ENCODE peak calls at places on chromosomes 13 and 19, in ten cellular contexts. One of them, this sample, is unnamed.

GRCh38 chr19:55253842-55254624 is 4.8 kb downstream of the PPP6R1 start:
- DNase-seq in lower lobe of right lung: no peak
- DNase-seq in ovary: no peak
- DNase-seq in GM13977: peak; percentile 85
- DNase-seq in AG10803: no peak
- DNase-seq in GM12865: peak; percentile 90
- DNase-seq in GM10248: peak; percentile 79
- DNase-seq in kidney: peak; percentile 76
- DNase-seq in psoas muscle: peak; percentile 50
- DNase-seq in cardiac muscle cell: no peak
- DNase-seq in this sample: no peak

GRCh38 chr13:41463823-41464602 is 6.7 kb downstream of the RGCC start:
- DNase-seq in lower lobe of right lung: no peak
- DNase-seq in ovary: no peak
- DNase-seq in GM13977: peak; percentile 63
- DNase-seq in AG10803: no peak
- DNase-seq in GM12865: peak; percentile 27
- DNase-seq in GM10248: peak; percentile 73
- DNase-seq in kidney: peak; percentile 37
- DNase-seq in psoas muscle: no peak
- DNase-seq in cardiac muscle cell: no peak
- DNase-seq in this sample: no peak

GRCh38 chr13:113489549-113490495 is 689 bp downstream of the DCUN1D2 start:
- DNase-seq in lower lobe of right lung: peak; percentile 60
- DNase-seq in ovary: no peak
- DNase-seq in GM13977: peak; percentile 70
- DNase-seq in AG10803: peak; percentile 43
- DNase-seq in GM12865: peak; percentile 50
- DNase-seq in GM10248: peak; percentile 55
- DNase-seq in kidney: peak; percentile 82
- DNase-seq in psoas muscle: no peak
- DNase-seq in cardiac muscle cell: peak; percentile 62
- DNase-seq in this sample: no peak

GRCh38 chr13:95724252-95724651 is 47.3 kb downstream of the DNAJC3 start:
- DNase-seq in lower lobe of right lung: no peak
- DNase-seq in ovary: no peak
- DNase-seq in GM13977: no peak
- DNase-seq in AG10803: no peak
- DNase-seq in GM12865: no peak
- DNase-seq in GM10248: no peak
- DNase-seq in kidney: no peak
- DNase-seq in psoas muscle: no peak
- DNase-seq in cardiac muscle cell: no peak
- DNase-seq in this sample: no peak

GRCh38 chr13:24713022-24713421 is 32.8 kb downstream of the ATP12A start:
- DNase-seq in lower lobe of right lung: no peak
- DNase-seq in ovary: no peak
- DNase-seq in GM13977: no peak
- DNase-seq in AG10803: no peak
- DNase-seq in GM12865: no peak
- DNase-seq in GM10248: no peak
- DNase-seq in kidney: no peak
- DNase-seq in psoas muscle: peak; percentile 54
- DNase-seq in cardiac muscle cell: no peak
- DNase-seq in this sample: no peak

GRCh38 chr13:49821216-49821820 is 28.8 kb upstream of the KPNA3 start:
- DNase-seq in lower lobe of right lung: no peak
- DNase-seq in ovary: no peak
- DNase-seq in GM13977: no peak
- DNase-seq in AG10803: peak; percentile 4
- DNase-seq in GM12865: peak; percentile 19
- DNase-seq in GM10248: no peak
- DNase-seq in kidney: no peak
- DNase-seq in psoas muscle: no peak
- DNase-seq in cardiac muscle cell: peak; percentile 15
- DNase-seq in this sample: no peak

GRCh38 chr13:94352057-94352456 is 127.4 kb downstream of the DCT start:
- DNase-seq in lower lobe of right lung: no peak
- DNase-seq in ovary: no peak
- DNase-seq in GM13977: no peak
- DNase-seq in AG10803: no peak
- DNase-seq in GM12865: no peak
- DNase-seq in GM10248: no peak
- DNase-seq in kidney: no peak
- DNase-seq in psoas muscle: no peak
- DNase-seq in cardiac muscle cell: peak; percentile 49
- DNase-seq in this sample: no peak

GRCh38 chr13:29110003-29110402 is 289.9 kb downstream of the MTUS2 start:
- DNase-seq in lower lobe of right lung: no peak
- DNase-seq in ovary: no peak
- DNase-seq in GM13977: no peak
- DNase-seq in AG10803: no peak
- DNase-seq in GM12865: no peak
- DNase-seq in GM10248: no peak
- DNase-seq in kidney: no peak
- DNase-seq in psoas muscle: no peak
- DNase-seq in cardiac muscle cell: no peak
- DNase-seq in this sample: no peak

GRCh38 chr19:5150902-5151741 is 182.2 kb downstream of the KDM4B start:
- DNase-seq in lower lobe of right lung: peak; percentile 41
- DNase-seq in ovary: no peak
- DNase-seq in GM13977: no peak
- DNase-seq in AG10803: no peak
- DNase-seq in GM12865: no peak
- DNase-seq in GM10248: no peak
- DNase-seq in kidney: peak; percentile 77
- DNase-seq in psoas muscle: peak; percentile 41
- DNase-seq in cardiac muscle cell: no peak
- DNase-seq in this sample: no peak

GRCh38 chr13:98940325-98940724 is 37.5 kb downstream of the DOCK9 start:
- DNase-seq in lower lobe of right lung: no peak
- DNase-seq in ovary: no peak
- DNase-seq in GM13977: no peak
- DNase-seq in AG10803: no peak
- DNase-seq in GM12865: no peak
- DNase-seq in GM10248: no peak
- DNase-seq in kidney: no peak
- DNase-seq in psoas muscle: no peak
- DNase-seq in cardiac muscle cell: no peak
- DNase-seq in this sample: no peak

GRCh38 chr13:106151056-106151699 is 384.3 kb downstream of the EFNB2 start:
- DNase-seq in lower lobe of right lung: no peak
- DNase-seq in ovary: no peak
- DNase-seq in GM13977: no peak
- DNase-seq in AG10803: peak; percentile 98
- DNase-seq in GM12865: no peak
- DNase-seq in GM10248: no peak
- DNase-seq in kidney: no peak
- DNase-seq in psoas muscle: no peak
- DNase-seq in cardiac muscle cell: peak; percentile 92
- DNase-seq in this sample: no peak

GRCh38 chr19:44988896-44989563 is 12.2 kb upstream of the RELB start:
- DNase-seq in lower lobe of right lung: peak; percentile 72
- DNase-seq in ovary: peak; percentile 67
- DNase-seq in GM13977: peak; percentile 88
- DNase-seq in AG10803: peak; percentile 59
- DNase-seq in GM12865: peak; percentile 79
- DNase-seq in GM10248: peak; percentile 85
- DNase-seq in kidney: peak; percentile 83
- DNase-seq in psoas muscle: peak; percentile 79
- DNase-seq in cardiac muscle cell: peak; percentile 78
- DNase-seq in this sample: peak; percentile 43

GRCh38 chr19:36421749-36422481 is 3.5 kb upstream of the ZFP82 start:
- DNase-seq in lower lobe of right lung: no peak
- DNase-seq in ovary: no peak
- DNase-seq in GM13977: no peak
- DNase-seq in AG10803: no peak
- DNase-seq in GM12865: no peak
- DNase-seq in GM10248: no peak
- DNase-seq in kidney: no peak
- DNase-seq in psoas muscle: no peak
- DNase-seq in cardiac muscle cell: peak; percentile 5
- DNase-seq in this sample: no peak

GRCh38 chr19:36423925-36424324 is 5.5 kb upstream of the ZFP82 start:
- DNase-seq in lower lobe of right lung: no peak
- DNase-seq in ovary: no peak
- DNase-seq in GM13977: no peak
- DNase-seq in AG10803: no peak
- DNase-seq in GM12865: no peak
- DNase-seq in GM10248: no peak
- DNase-seq in kidney: no peak
- DNase-seq in psoas muscle: no peak
- DNase-seq in cardiac muscle cell: no peak
- DNase-seq in this sample: no peak

GRCh38 chr19:36418287-36419001 is at the start of gene ZFP82:
- DNase-seq in lower lobe of right lung: peak; percentile 83
- DNase-seq in ovary: peak; percentile 72
- DNase-seq in GM13977: peak; percentile 94
- DNase-seq in AG10803: peak; percentile 79
- DNase-seq in GM12865: peak; percentile 93
- DNase-seq in GM10248: peak; percentile 93
- DNase-seq in kidney: peak; percentile 93
- DNase-seq in psoas muscle: peak; percentile 86
- DNase-seq in cardiac muscle cell: peak; percentile 90
- DNase-seq in this sample: no peak

GRCh38 chr19:36417752-36418286 is 625 bp downstream of the ZFP82 start:
- DNase-seq in lower lobe of right lung: no peak
- DNase-seq in ovary: no peak
- DNase-seq in GM13977: no peak
- DNase-seq in AG10803: no peak
- DNase-seq in GM12865: no peak
- DNase-seq in GM10248: no peak
- DNase-seq in kidney: peak; percentile 67
- DNase-seq in psoas muscle: no peak
- DNase-seq in cardiac muscle cell: no peak
- DNase-seq in this sample: no peak

GRCh38 chr19:36420961-36421748 is 2.7 kb upstream of the ZFP82 start:
- DNase-seq in lower lobe of right lung: no peak
- DNase-seq in ovary: no peak
- DNase-seq in GM13977: no peak
- DNase-seq in AG10803: peak; percentile 40
- DNase-seq in GM12865: no peak
- DNase-seq in GM10248: no peak
- DNase-seq in kidney: peak; percentile 61
- DNase-seq in psoas muscle: no peak
- DNase-seq in cardiac muscle cell: peak; percentile 75
- DNase-seq in this sample: no peak
- TF ChIP-seq CTCF in lower lobe of right lung: no peak
- TF ChIP-seq CTCF in ovary: no peak
- TF ChIP-seq CTCF in GM13977: no peak
- TF ChIP-seq CTCF in AG10803: no peak
- TF ChIP-seq CTCF in GM12865: no peak
- TF ChIP-seq CTCF in GM10248: no peak
- TF ChIP-seq CTCF in kidney: no peak
- TF ChIP-seq CTCF in psoas muscle: no peak
- TF ChIP-seq CTCF in cardiac muscle cell: peak; percentile 3
- TF ChIP-seq CTCF in this sample: no peak

DNA sequence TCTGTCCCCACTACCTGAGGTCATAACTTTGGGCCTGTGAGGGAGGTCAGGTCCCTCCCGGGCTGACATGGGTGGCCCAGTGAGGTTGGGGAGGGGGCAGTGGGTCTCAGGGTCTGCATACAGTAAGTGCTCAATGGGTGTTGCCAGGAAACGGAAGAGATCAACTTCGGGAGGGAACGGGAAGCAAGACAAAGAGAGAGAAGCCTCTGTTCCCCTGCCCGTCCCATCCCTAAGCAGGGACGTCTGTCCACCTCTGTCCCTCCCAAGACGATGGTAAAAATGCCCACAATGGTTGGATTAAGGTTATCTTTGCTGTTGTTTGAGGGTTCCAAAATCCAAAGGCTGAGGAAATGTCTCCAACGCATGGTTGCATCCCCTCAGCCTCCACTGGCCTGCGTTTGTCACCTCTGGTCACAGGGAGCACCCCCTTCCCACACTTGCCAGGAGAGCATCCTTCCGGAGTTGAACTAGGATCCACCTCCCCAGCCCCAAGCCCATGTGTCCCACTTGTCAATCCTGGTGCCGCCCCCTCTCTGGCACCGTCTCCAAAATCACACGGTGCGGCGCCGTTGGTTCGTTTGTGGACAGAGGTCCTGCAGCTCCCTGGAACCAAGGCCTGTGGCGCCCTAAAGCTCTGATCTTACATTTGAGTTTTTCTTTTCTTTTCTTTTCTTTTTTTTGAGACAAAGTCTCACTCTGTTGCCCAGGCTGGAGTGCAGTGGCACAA is 774 bp upstream of the HOMER3 start:
- DNase-seq in lower lobe of right lung: no peak
- DNase-seq in ovary: no peak
- DNase-seq in GM13977: no peak
- DNase-seq in AG10803: no peak
- DNase-seq in GM12865: no peak
- DNase-seq in GM10248: no peak
- DNase-seq in kidney: no peak
- DNase-seq in psoas muscle: no peak
- DNase-seq in cardiac muscle cell: no peak
- DNase-seq in this sample: no peak
- TF ChIP-seq CTCF in lower lobe of right lung: no peak
- TF ChIP-seq CTCF in ovary: no peak
- TF ChIP-seq CTCF in GM13977: no peak
- TF ChIP-seq CTCF in AG10803: no peak
- TF ChIP-seq CTCF in GM12865: no peak
- TF ChIP-seq CTCF in GM10248: no peak
- TF ChIP-seq CTCF in kidney: no peak
- TF ChIP-seq CTCF in psoas muscle: no peak
- TF ChIP-seq CTCF in cardiac muscle cell: no peak
- TF ChIP-seq CTCF in this sample: no peak

DNA sequence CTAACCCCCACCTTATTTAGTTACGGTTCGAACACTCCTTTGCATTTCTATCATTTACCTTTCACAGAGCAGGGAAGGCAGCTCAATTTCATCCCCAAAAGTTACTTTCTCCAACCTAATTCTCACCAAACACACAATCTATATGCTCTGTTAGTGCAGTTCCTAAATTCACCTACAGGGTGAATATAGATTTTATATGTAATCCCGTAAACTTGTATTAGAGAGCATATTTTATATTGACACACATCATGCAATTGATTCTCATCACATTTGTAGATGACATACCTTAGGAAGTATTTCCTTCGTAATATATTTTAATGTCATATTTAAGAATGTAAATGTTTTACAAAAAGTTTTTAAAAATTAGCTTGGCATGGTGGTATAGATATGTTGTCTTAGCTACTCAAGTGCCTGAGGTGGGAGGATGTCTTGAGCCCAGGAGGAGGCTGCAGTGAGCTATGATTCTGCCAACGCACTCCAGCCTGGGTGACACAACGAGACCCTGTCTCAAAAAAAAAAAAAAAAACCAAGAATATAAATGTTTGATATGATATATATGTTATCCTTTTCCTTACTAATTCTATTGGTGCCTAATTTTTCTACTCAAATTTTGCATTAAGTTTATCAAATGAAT is 57.3 kb upstream of the TNFRSF19 start:
- DNase-seq in lower lobe of right lung: no peak
- DNase-seq in ovary: no peak
- DNase-seq in GM13977: no peak
- DNase-seq in AG10803: no peak
- DNase-seq in GM12865: peak; percentile 52
- DNase-seq in GM10248: no peak
- DNase-seq in kidney: no peak
- DNase-seq in psoas muscle: no peak
- DNase-seq in cardiac muscle cell: no peak
- DNase-seq in this sample: no peak
- TF ChIP-seq CTCF in lower lobe of right lung: no peak
- TF ChIP-seq CTCF in ovary: no peak
- TF ChIP-seq CTCF in GM13977: no peak
- TF ChIP-seq CTCF in AG10803: peak; percentile 17
- TF ChIP-seq CTCF in GM12865: no peak
- TF ChIP-seq CTCF in GM10248: peak; percentile 2
- TF ChIP-seq CTCF in kidney: no peak
- TF ChIP-seq CTCF in psoas muscle: no peak
- TF ChIP-seq CTCF in cardiac muscle cell: peak; percentile 7
- TF ChIP-seq CTCF in this sample: no peak

GRCh38 chr19:6862673-6863078 is 24.7 kb upstream of the ADGRE1 start:
- DNase-seq in lower lobe of right lung: peak; percentile 89
- DNase-seq in ovary: peak; percentile 56
- DNase-seq in GM13977: peak; percentile 87
- DNase-seq in AG10803: peak; percentile 73
- DNase-seq in GM12865: peak; percentile 94
- DNase-seq in GM10248: peak; percentile 87
- DNase-seq in kidney: peak; percentile 92
- DNase-seq in psoas muscle: peak; percentile 86
- DNase-seq in cardiac muscle cell: peak; percentile 91
- DNase-seq in this sample: peak; percentile 77
- TF ChIP-seq CTCF in lower lobe of right lung: peak; percentile 91
- TF ChIP-seq CTCF in ovary: peak; percentile 51
- TF ChIP-seq CTCF in GM13977: peak; percentile 98
- TF ChIP-seq CTCF in AG10803: peak; percentile 87
- TF ChIP-seq CTCF in GM12865: peak; percentile 89
- TF ChIP-seq CTCF in GM10248: peak; percentile 97
- TF ChIP-seq CTCF in kidney: peak; percentile 83
- TF ChIP-seq CTCF in psoas muscle: peak; percentile 75
- TF ChIP-seq CTCF in cardiac muscle cell: peak; percentile 93
- TF ChIP-seq CTCF in this sample: peak; percentile 54

This sample was measured in omental fat pad.